ENCODE peak calls at places on chromosomes 6 and 20, in eight cellular contexts. Z is colonic mucosa, H is endothelial cell, M is upper lobe of right lung, L is AG09319, G is left lung, S is H9, F is GM10248. C is an unnamed sample.

GRCh38 chr6:63418741-63419140 is 99.0 kb upstream of the LGSN start:
- DNase-seq in Z (peak), H (no peak), M (no peak), L (no peak), G (no peak), S (no peak), F (no peak), C (no peak)

GRCh38 chr20:4811661-4812181 is 90.0 kb downstream of the PRND start:
- DNase-seq in Z (peak), H (no peak), M (peak), L (no peak), G (peak), S (no peak), F (no peak), C (peak)

GRCh38 chr6:130421567-130421966 is 55.8 kb downstream of the TMEM200A start:
- DNase-seq in Z (no peak), H (no peak), M (no peak), L (no peak), G (no peak), S (no peak), F (no peak), C (no peak)

GRCh38 chr6:1744543-1744942 is 134.8 kb downstream of the FOXC1 start:
- DNase-seq in Z (no peak), H (no peak), M (no peak), L (no peak), G (peak), S (no peak), F (no peak), C (no peak)

GRCh38 chr6:13445005-13445743 is 42.2 kb downstream of the GFOD1 start:
- DNase-seq in Z (peak), H (no peak), M (no peak), L (no peak), G (no peak), S (no peak), F (no peak), C (no peak)

GRCh38 chr20:48260370-48260769 is 475.1 kb upstream of the SULF2 start:
- DNase-seq in Z (no peak), H (no peak), M (no peak), L (no peak), G (no peak), S (no peak), F (no peak), C (no peak)

GRCh38 chr6:150409576-150410066 is 40.8 kb downstream of the IYD start:
- DNase-seq in Z (peak), H (no peak), M (no peak), L (no peak), G (no peak), S (no peak), F (no peak), C (peak)

GRCh38 chr6:160071805-160072687 is 49.6 kb upstream of the SLC22A1 start:
- DNase-seq in Z (no peak), H (no peak), M (no peak), L (no peak), G (no peak), S (no peak), F (no peak), C (no peak)

GRCh38 chr20:2260250-2260649 is 35.6 kb upstream of the TGM3 start:
- DNase-seq in Z (no peak), H (no peak), M (no peak), L (no peak), G (no peak), S (no peak), F (no peak), C (no peak)

GRCh38 chr6:74879234-74879633 is 326.6 kb downstream of the COL12A1 start:
- DNase-seq in Z (no peak), H (no peak), M (no peak), L (no peak), G (no peak), S (no peak), F (no peak), C (no peak)

GRCh38 chr6:168370310-168370991 is 50.9 kb upstream of the DACT2 start:
- DNase-seq in Z (peak), H (peak), M (peak), L (no peak), G (peak), S (peak), F (peak), C (peak)

GRCh38 chr20:25486377-25486776 is 78.9 kb downstream of the GINS1 start:
- DNase-seq in Z (no peak), H (no peak), M (no peak), L (no peak), G (peak), S (no peak), F (no peak), C (no peak)

GRCh38 chr20:46122071-46122470 is 4.0 kb downstream of the CD40 start:
- DNase-seq in Z (no peak), H (no peak), M (no peak), L (no peak), G (no peak), S (no peak), F (no peak), C (no peak)

GRCh38 chr6:75044846-75045245 is 161.0 kb downstream of the COL12A1 start:
- DNase-seq in Z (no peak), H (no peak), M (no peak), L (no peak), G (no peak), S (no peak), F (no peak), C (no peak)

GRCh38 chr20:39045676-39046075 is 83.5 kb downstream of the DHX35 start:
- DNase-seq in Z (no peak), H (no peak), M (no peak), L (no peak), G (no peak), S (no peak), F (no peak), C (no peak)

GRCh38 chr6:152323376-152323775 is 313.8 kb downstream of the SYNE1 start:
- DNase-seq in Z (no peak), H (no peak), M (no peak), L (no peak), G (no peak), S (no peak), F (no peak), C (no peak)

GRCh38 chr6:161354241-161354840 is 80.5 kb upstream of the AGPAT4 start:
- DNase-seq in Z (no peak), H (no peak), M (no peak), L (no peak), G (no peak), S (no peak), F (no peak), C (no peak)

GRCh38 chr6:38554700-38555413 is 84.9 kb downstream of the BTBD9 start:
- DNase-seq in Z (no peak), H (no peak), M (no peak), L (no peak), G (no peak), S (no peak), F (no peak), C (no peak)

GRCh38 chr20:59598625-59599310 is 5.6 kb upstream of the PHACTR3 start:
- DNase-seq in Z (no peak), H (peak), M (no peak), L (no peak), G (no peak), S (peak), F (peak), C (no peak)

GRCh38 chr20:36355469-36356171 is 49.5 kb downstream of the DLGAP4 start:
- DNase-seq in Z (no peak), H (no peak), M (no peak), L (no peak), G (no peak), S (no peak), F (no peak), C (no peak)

GRCh38 chr6:163355471-163355991 is 59.0 kb upstream of the QKI start:
- DNase-seq in Z (peak), H (no peak), M (peak), L (no peak), G (peak), S (no peak), F (no peak), C (peak)

GRCh38 chr6:97177905-97178304 is 105.1 kb downstream of the MMS22L start:
- DNase-seq in Z (no peak), H (no peak), M (no peak), L (no peak), G (no peak), S (no peak), F (no peak), C (no peak)

GRCh38 chr6:81997091-81997926 is 244.8 kb upstream of the TENT5A start:
- DNase-seq in Z (no peak), H (no peak), M (no peak), L (no peak), G (no peak), S (no peak), F (no peak), C (no peak)

GRCh38 chr20:63694596-63695418 is 1.6 kb upstream of the TNFRSF6B start:
- DNase-seq in Z (no peak), H (no peak), M (no peak), L (no peak), G (peak), S (no peak), F (no peak), C (no peak)

GRCh38 chr6:148200302-148200701 is 142.3 kb upstream of the SASH1 start:
- DNase-seq in Z (no peak), H (no peak), M (no peak), L (no peak), G (no peak), S (no peak), F (no peak), C (no peak)

GRCh38 chr20:32028647-32029372 is 18.6 kb downstream of the CCM2L start:
- DNase-seq in Z (no peak), H (no peak), M (no peak), L (no peak), G (no peak), S (peak), F (no peak), C (no peak)

GRCh38 chr20:51237278-51237677 is 214.4 kb upstream of the KCNG1 start:
- DNase-seq in Z (no peak), H (no peak), M (no peak), L (no peak), G (no peak), S (no peak), F (no peak), C (peak)

GRCh38 chr6:1285589-1286340 is 26.1 kb upstream of the FOXQ1 start:
- DNase-seq in Z (no peak), H (no peak), M (no peak), L (no peak), G (no peak), S (no peak), F (no peak), C (no peak)

GRCh38 chr20:6829510-6830116 is 62.1 kb downstream of the BMP2 start:
- DNase-seq in Z (no peak), H (no peak), M (no peak), L (no peak), G (no peak), S (no peak), F (no peak), C (no peak)

GRCh38 chr6:82176616-82177015 is 70.9 kb downstream of the IBTK start:
- DNase-seq in Z (no peak), H (no peak), M (no peak), L (no peak), G (no peak), S (no peak), F (no peak), C (no peak)

GRCh38 chr6:139135578-139136545 is 982 bp downstream of the HECA start:
- DNase-seq in Z (peak), H (peak), M (peak), L (no peak), G (peak), S (no peak), F (peak), C (peak)

GRCh38 chr20:35491823-35492222 is 36.4 kb downstream of the CEP250 start:
- DNase-seq in Z (no peak), H (no peak), M (no peak), L (no peak), G (no peak), S (no peak), F (no peak), C (no peak)

GRCh38 chr20:64222273-64222672 is 33.3 kb upstream of the PCMTD2 start:
- DNase-seq in Z (no peak), H (no peak), M (no peak), L (no peak), G (no peak), S (no peak), F (no peak), C (no peak)

GRCh38 chr6:70846207-70846835 is 110.5 kb downstream of the B3GAT2 start:
- DNase-seq in Z (no peak), H (no peak), M (no peak), L (no peak), G (no peak), S (no peak), F (no peak), C (no peak)

DNA sequence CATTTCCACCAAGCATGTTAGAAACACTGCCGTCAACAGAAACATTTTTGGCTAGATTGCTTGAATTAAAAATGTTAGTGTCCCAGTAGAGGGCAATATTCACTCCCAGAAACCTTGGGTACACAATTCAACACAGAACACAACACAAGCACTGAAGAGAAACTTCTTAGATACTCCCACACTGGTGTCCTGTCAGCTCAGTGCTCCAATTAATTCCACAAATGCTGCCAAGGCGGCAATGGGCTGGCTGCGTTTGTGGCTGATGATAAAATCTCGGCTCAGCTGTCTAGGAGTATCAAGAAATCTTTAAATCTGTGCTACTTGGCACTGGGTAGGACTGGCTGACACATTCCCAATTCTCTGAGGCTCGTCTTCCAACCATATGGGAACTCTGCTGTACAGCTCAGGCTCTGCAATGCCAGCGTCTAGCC is 39.3 kb downstream of the BEND3 start:
- DNase-seq in Z (no peak), H (no peak), M (no peak), L (no peak), G (no peak), S (no peak), F (peak), C (no peak)
- TF ChIP-seq CTCF in Z (no peak), H (no peak), M (no peak), L (no peak), G (no peak), S (peak), F (peak), C (no peak)

GRCh38 chr6:33384581-33385020 is 7.0 kb upstream of the KIFC1 start:
- DNase-seq in Z (no peak), H (no peak), M (no peak), L (no peak), G (no peak), S (peak), F (no peak), C (no peak)
- TF ChIP-seq CTCF in Z (peak), H (peak), M (peak), L (no peak), G (peak), S (peak), F (no peak), C (no peak)

DNA sequence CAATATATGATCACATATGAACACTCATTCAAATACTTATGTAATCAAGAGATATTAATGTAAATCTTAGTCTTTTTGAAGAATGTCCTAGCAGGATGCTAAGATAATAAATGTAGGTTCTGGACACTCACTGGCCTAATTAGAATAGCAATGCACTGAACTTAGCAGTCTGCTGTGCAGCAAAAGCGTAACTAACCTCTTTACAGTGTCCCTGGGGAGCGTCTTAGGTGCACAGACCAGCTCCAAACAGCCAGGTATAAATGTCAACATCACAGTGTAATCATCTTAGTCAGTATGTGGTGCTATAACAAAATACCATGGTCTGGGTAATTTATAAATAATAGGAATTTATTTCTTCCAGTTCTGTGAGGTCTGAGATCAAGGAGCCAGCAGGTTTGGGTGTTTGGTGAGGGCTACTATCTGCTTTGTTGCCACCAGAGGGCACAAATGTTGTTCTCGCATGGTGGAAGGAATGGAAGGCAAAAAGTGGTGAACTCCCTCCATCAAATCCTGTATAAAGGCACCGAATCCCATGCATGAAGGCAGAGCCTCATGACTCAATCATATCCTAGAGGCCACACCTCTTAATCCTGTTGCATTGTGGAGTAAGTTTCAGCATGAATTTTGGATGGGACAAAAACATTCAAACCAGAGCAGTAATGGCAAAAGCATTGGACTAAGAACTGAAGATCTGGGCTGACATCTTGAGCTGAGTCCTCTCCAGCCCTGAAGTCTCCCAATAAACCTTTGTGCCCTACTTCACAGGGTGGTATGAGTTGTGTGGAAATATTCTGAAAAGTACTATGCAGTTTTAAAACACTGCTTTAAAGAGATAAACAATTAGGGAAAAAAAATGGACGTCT is 41.8 kb upstream of the FOXO3 start:
- DNase-seq in Z (no peak), H (peak), M (no peak), L (no peak), G (no peak), S (peak), F (no peak), C (no peak)
- TF ChIP-seq CTCF in Z (peak), H (peak), M (peak), L (peak), G (peak), S (peak), F (peak), C (peak)

GRCh38 chr6:37314803-37315515 is 38.8 kb upstream of the RNF8 start:
- DNase-seq in Z (peak), H (peak), M (no peak), L (no peak), G (no peak), S (peak), F (peak), C (no peak)
- TF ChIP-seq CTCF in Z (no peak), H (peak), M (peak), L (peak), G (peak), S (peak), F (peak), C (no peak)

GRCh38 chr6:30263734-30264133 is 50.5 kb upstream of the TRIM26 start:
- DNase-seq in Z (no peak), H (no peak), M (no peak), L (no peak), G (no peak), S (no peak), F (no peak), C (no peak)

GRCh38 chr6:30260036-30260504 is 46.9 kb upstream of the TRIM26 start:
- DNase-seq in Z (no peak), H (no peak), M (peak), L (no peak), G (peak), S (peak), F (no peak), C (no peak)

GRCh38 chr6:30258204-30258603 is 45.0 kb upstream of the TRIM26 start:
- DNase-seq in Z (no peak), H (no peak), M (no peak), L (no peak), G (no peak), S (no peak), F (no peak), C (no peak)

GRCh38 chr6:30264731-30265130 is 51.5 kb upstream of the TRIM26 start:
- DNase-seq in Z (no peak), H (no peak), M (no peak), L (no peak), G (no peak), S (no peak), F (no peak), C (no peak)

GRCh38 chr6:30259140-30260035 is 46.2 kb upstream of the TRIM26 start:
- DNase-seq in Z (peak), H (peak), M (peak), L (no peak), G (peak), S (peak), F (peak), C (peak)
- TF ChIP-seq CTCF in Z (no peak), H (no peak), M (peak), L (peak), G (peak), S (peak), F (peak), C (no peak)

DNA sequence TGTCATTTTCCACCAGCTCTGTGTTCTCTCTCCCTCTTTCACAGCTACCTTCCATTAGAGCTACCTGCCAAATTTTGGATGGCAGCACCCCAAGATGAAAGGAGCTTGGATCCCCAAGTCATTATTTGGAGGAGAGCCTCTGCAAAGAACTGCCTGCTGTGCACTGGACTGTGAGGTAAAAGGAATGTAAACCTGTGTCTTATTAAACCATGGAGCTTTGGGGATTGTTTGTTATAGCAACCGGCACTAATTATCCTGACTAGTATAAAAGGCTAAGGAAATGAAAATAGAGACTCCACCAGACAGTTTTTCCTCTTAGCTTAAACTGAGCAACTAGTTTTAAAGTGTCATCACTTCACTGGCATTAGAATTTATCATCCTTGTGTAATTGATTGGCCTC is 191.6 kb upstream of the DTNBP1 start:
- DNase-seq in Z (no peak), H (no peak), M (no peak), L (no peak), G (no peak), S (no peak), F (no peak), C (no peak)
- TF ChIP-seq CTCF in Z (no peak), H (no peak), M (no peak), L (no peak), G (no peak), S (no peak), F (no peak), C (no peak)

GRCh38 chr6:5078121-5078695 is 6.9 kb upstream of the PPP1R3G start:
- DNase-seq in Z (no peak), H (no peak), M (no peak), L (no peak), G (no peak), S (no peak), F (peak), C (no peak)
- TF ChIP-seq CTCF in Z (no peak), H (no peak), M (no peak), L (no peak), G (no peak), S (peak), F (peak), C (no peak)

DNA sequence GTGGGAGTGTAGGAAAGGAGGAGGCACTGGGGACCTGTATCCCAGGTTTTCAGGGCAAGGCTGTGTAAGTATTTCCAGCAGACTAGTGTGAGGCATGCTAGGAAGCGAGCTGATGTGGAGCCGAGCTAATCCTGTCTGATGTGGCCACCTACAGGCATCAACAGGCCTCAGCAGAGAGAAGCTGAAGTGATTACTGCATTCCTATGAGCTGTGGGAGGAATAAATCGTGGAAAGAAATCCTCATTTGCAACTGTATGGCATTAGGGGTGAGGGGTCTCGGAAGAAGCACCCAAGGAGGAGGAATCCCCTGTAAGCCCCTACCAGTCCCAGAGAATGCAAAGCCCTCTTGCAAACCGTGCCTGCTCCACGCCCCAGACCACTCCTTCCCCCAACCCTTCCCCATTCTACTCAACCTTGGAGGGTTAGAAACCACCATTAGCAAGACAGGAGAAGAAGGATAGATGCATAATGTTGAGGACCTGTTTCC is 41.6 kb downstream of the C6orf15 start:
- DNase-seq in Z (no peak), H (peak), M (no peak), L (peak), G (no peak), S (peak), F (no peak), C (no peak)
- TF ChIP-seq CTCF in Z (no peak), H (no peak), M (peak), L (peak), G (peak), S (peak), F (peak), C (peak)

GRCh38 chr6:137589067-137589848 is 95.1 kb upstream of the OLIG3 start:
- DNase-seq in Z (peak), H (peak), M (no peak), L (no peak), G (no peak), S (peak), F (peak), C (no peak)
- TF ChIP-seq CTCF in Z (peak), H (peak), M (peak), L (peak), G (no peak), S (peak), F (peak), C (peak)